ENCODE peak calls at places on chromosome 6, in seven cellular contexts. One of them, this sample, is unnamed.

GRCh38 chr6:118722820-118723526 is 71.6 kb upstream of the CEP85L start:
- DNase-seq in heart left ventricle: no peak
- DNase-seq in GM10248: no peak
- DNase-seq in esophagus muscularis mucosa: no peak
- DNase-seq in brain microvascular endothelial cell: no peak
- DNase-seq in endothelial cell: no peak
- DNase-seq in uterus: no peak
- DNase-seq in this sample: no peak

GRCh38 chr6:118748311-118749062 is 97.1 kb upstream of the CEP85L start:
- DNase-seq in heart left ventricle: no peak
- DNase-seq in GM10248: no peak
- DNase-seq in esophagus muscularis mucosa: peak; percentile 90
- DNase-seq in brain microvascular endothelial cell: no peak
- DNase-seq in endothelial cell: no peak
- DNase-seq in uterus: no peak
- DNase-seq in this sample: no peak

GRCh38 chr6:96626749-96627353 is 63.9 kb downstream of the FHL5 start:
- DNase-seq in heart left ventricle: no peak
- DNase-seq in GM10248: peak; percentile 36
- DNase-seq in esophagus muscularis mucosa: no peak
- DNase-seq in brain microvascular endothelial cell: no peak
- DNase-seq in endothelial cell: no peak
- DNase-seq in uterus: no peak
- DNase-seq in this sample: no peak

GRCh38 chr6:69185276-69185675 is 550.2 kb downstream of the ADGRB3 start:
- DNase-seq in heart left ventricle: no peak
- DNase-seq in GM10248: no peak
- DNase-seq in esophagus muscularis mucosa: no peak
- DNase-seq in brain microvascular endothelial cell: no peak
- DNase-seq in endothelial cell: no peak
- DNase-seq in uterus: no peak
- DNase-seq in this sample: no peak

GRCh38 chr6:165497472-165497871 is 165.6 kb downstream of the PDE10A start:
- DNase-seq in heart left ventricle: no peak
- DNase-seq in GM10248: no peak
- DNase-seq in esophagus muscularis mucosa: no peak
- DNase-seq in brain microvascular endothelial cell: peak; percentile 10
- DNase-seq in endothelial cell: no peak
- DNase-seq in uterus: no peak
- DNase-seq in this sample: no peak

GRCh38 chr6:31304683-31305082 is 32.8 kb upstream of the HLA-C start:
- DNase-seq in heart left ventricle: no peak
- DNase-seq in GM10248: no peak
- DNase-seq in esophagus muscularis mucosa: no peak
- DNase-seq in brain microvascular endothelial cell: no peak
- DNase-seq in endothelial cell: no peak
- DNase-seq in uterus: no peak
- DNase-seq in this sample: no peak

GRCh38 chr6:165439928-165440554 is 130.6 kb upstream of the C6orf118 start:
- DNase-seq in heart left ventricle: no peak
- DNase-seq in GM10248: peak; percentile 12
- DNase-seq in esophagus muscularis mucosa: no peak
- DNase-seq in brain microvascular endothelial cell: no peak
- DNase-seq in endothelial cell: no peak
- DNase-seq in uterus: no peak
- DNase-seq in this sample: no peak

GRCh38 chr6:47729019-47729418 is 30.6 kb downstream of the ADGRF4 start:
- DNase-seq in heart left ventricle: no peak
- DNase-seq in GM10248: no peak
- DNase-seq in esophagus muscularis mucosa: no peak
- DNase-seq in brain microvascular endothelial cell: no peak
- DNase-seq in endothelial cell: no peak
- DNase-seq in uterus: no peak
- DNase-seq in this sample: peak; percentile 30

GRCh38 chr6:43987838-43988439 is 139.3 kb downstream of the MRPL14 start:
- DNase-seq in heart left ventricle: no peak
- DNase-seq in GM10248: no peak
- DNase-seq in esophagus muscularis mucosa: no peak
- DNase-seq in brain microvascular endothelial cell: no peak
- DNase-seq in endothelial cell: no peak
- DNase-seq in uterus: no peak
- DNase-seq in this sample: no peak

GRCh38 chr6:33696538-33697518 is 14.7 kb downstream of the UQCC2 start:
- DNase-seq in heart left ventricle: peak; percentile 70
- DNase-seq in GM10248: peak; percentile 65
- DNase-seq in esophagus muscularis mucosa: no peak
- DNase-seq in brain microvascular endothelial cell: no peak
- DNase-seq in endothelial cell: peak; percentile 64
- DNase-seq in uterus: peak; percentile 56
- DNase-seq in this sample: peak; percentile 53

GRCh38 chr6:143337201-143337949 is 113.1 kb downstream of the ADAT2 start:
- DNase-seq in heart left ventricle: peak; percentile 52
- DNase-seq in GM10248: peak; percentile 12
- DNase-seq in esophagus muscularis mucosa: no peak
- DNase-seq in brain microvascular endothelial cell: no peak
- DNase-seq in endothelial cell: peak; percentile 77
- DNase-seq in uterus: no peak
- DNase-seq in this sample: peak; percentile 30

GRCh38 chr6:168597471-168597875 is 156.5 kb downstream of the SMOC2 start:
- DNase-seq in heart left ventricle: no peak
- DNase-seq in GM10248: no peak
- DNase-seq in esophagus muscularis mucosa: no peak
- DNase-seq in brain microvascular endothelial cell: no peak
- DNase-seq in endothelial cell: no peak
- DNase-seq in uterus: no peak
- DNase-seq in this sample: no peak

GRCh38 chr6:44116643-44117382 is 10.4 kb downstream of the MRPL14 start:
- DNase-seq in heart left ventricle: no peak
- DNase-seq in GM10248: no peak
- DNase-seq in esophagus muscularis mucosa: no peak
- DNase-seq in brain microvascular endothelial cell: peak; percentile 87
- DNase-seq in endothelial cell: no peak
- DNase-seq in uterus: no peak
- DNase-seq in this sample: no peak

GRCh38 chr6:8803181-8803760 is 367.9 kb upstream of the SLC35B3 start:
- DNase-seq in heart left ventricle: no peak
- DNase-seq in GM10248: no peak
- DNase-seq in esophagus muscularis mucosa: no peak
- DNase-seq in brain microvascular endothelial cell: no peak
- DNase-seq in endothelial cell: no peak
- DNase-seq in uterus: no peak
- DNase-seq in this sample: no peak

GRCh38 chr6:6320901-6321300 is 439 bp upstream of the F13A1 start:
- DNase-seq in heart left ventricle: no peak
- DNase-seq in GM10248: no peak
- DNase-seq in esophagus muscularis mucosa: no peak
- DNase-seq in brain microvascular endothelial cell: no peak
- DNase-seq in endothelial cell: no peak
- DNase-seq in uterus: no peak
- DNase-seq in this sample: no peak

GRCh38 chr6:97203343-97203742 is 79.7 kb downstream of the MMS22L start:
- DNase-seq in heart left ventricle: no peak
- DNase-seq in GM10248: no peak
- DNase-seq in esophagus muscularis mucosa: no peak
- DNase-seq in brain microvascular endothelial cell: no peak
- DNase-seq in endothelial cell: no peak
- DNase-seq in uterus: no peak
- DNase-seq in this sample: no peak

GRCh38 chr6:31821301-31822037 is 6.1 kb upstream of the HSPA1B start:
- DNase-seq in heart left ventricle: peak; percentile 82
- DNase-seq in GM10248: peak; percentile 70
- DNase-seq in esophagus muscularis mucosa: no peak
- DNase-seq in brain microvascular endothelial cell: no peak
- DNase-seq in endothelial cell: peak; percentile 51
- DNase-seq in uterus: peak; percentile 72
- DNase-seq in this sample: peak; percentile 94

GRCh38 chr6:16783485-16783884 is 22.2 kb upstream of the ATXN1 start:
- DNase-seq in heart left ventricle: no peak
- DNase-seq in GM10248: no peak
- DNase-seq in esophagus muscularis mucosa: no peak
- DNase-seq in brain microvascular endothelial cell: no peak
- DNase-seq in endothelial cell: no peak
- DNase-seq in uterus: no peak
- DNase-seq in this sample: no peak

GRCh38 chr6:147973806-147974205 is 368.8 kb upstream of the SASH1 start:
- DNase-seq in heart left ventricle: no peak
- DNase-seq in GM10248: no peak
- DNase-seq in esophagus muscularis mucosa: no peak
- DNase-seq in brain microvascular endothelial cell: no peak
- DNase-seq in endothelial cell: no peak
- DNase-seq in uterus: no peak
- DNase-seq in this sample: no peak

GRCh38 chr6:106056738-106057390 is 29.3 kb upstream of the PRDM1 start:
- DNase-seq in heart left ventricle: no peak
- DNase-seq in GM10248: no peak
- DNase-seq in esophagus muscularis mucosa: no peak
- DNase-seq in brain microvascular endothelial cell: no peak
- DNase-seq in endothelial cell: no peak
- DNase-seq in uterus: no peak
- DNase-seq in this sample: no peak

GRCh38 chr6:70686548-70687133 is 19.0 kb downstream of the SMAP1 start:
- DNase-seq in heart left ventricle: no peak
- DNase-seq in GM10248: peak; percentile 29
- DNase-seq in esophagus muscularis mucosa: no peak
- DNase-seq in brain microvascular endothelial cell: peak; percentile 31
- DNase-seq in endothelial cell: no peak
- DNase-seq in uterus: no peak
- DNase-seq in this sample: no peak

GRCh38 chr6:55449219-55449618 is 122.0 kb downstream of the GFRAL start:
- DNase-seq in heart left ventricle: no peak
- DNase-seq in GM10248: no peak
- DNase-seq in esophagus muscularis mucosa: no peak
- DNase-seq in brain microvascular endothelial cell: no peak
- DNase-seq in endothelial cell: peak; percentile 9
- DNase-seq in uterus: no peak
- DNase-seq in this sample: no peak

GRCh38 chr6:5996701-5997419 is 9.9 kb downstream of the NRN1 start:
- DNase-seq in heart left ventricle: peak; percentile 29
- DNase-seq in GM10248: no peak
- DNase-seq in esophagus muscularis mucosa: no peak
- DNase-seq in brain microvascular endothelial cell: peak; percentile 34
- DNase-seq in endothelial cell: peak; percentile 52
- DNase-seq in uterus: no peak
- DNase-seq in this sample: no peak

GRCh38 chr6:76701610-76702009 is 629.1 kb upstream of the IMPG1 start:
- DNase-seq in heart left ventricle: no peak
- DNase-seq in GM10248: no peak
- DNase-seq in esophagus muscularis mucosa: no peak
- DNase-seq in brain microvascular endothelial cell: no peak
- DNase-seq in endothelial cell: no peak
- DNase-seq in uterus: no peak
- DNase-seq in this sample: no peak
- TF ChIP-seq CTCF in heart left ventricle: no peak
- TF ChIP-seq CTCF in GM10248: no peak
- TF ChIP-seq CTCF in esophagus muscularis mucosa: no peak
- TF ChIP-seq CTCF in brain microvascular endothelial cell: peak; percentile 28
- TF ChIP-seq CTCF in endothelial cell: no peak
- TF ChIP-seq CTCF in uterus: no peak
- TF ChIP-seq CTCF in this sample: no peak

GRCh38 chr6:39367661-39368060 is 45.2 kb upstream of the KCNK16 start:
- DNase-seq in heart left ventricle: no peak
- DNase-seq in GM10248: no peak
- DNase-seq in esophagus muscularis mucosa: no peak
- DNase-seq in brain microvascular endothelial cell: no peak
- DNase-seq in endothelial cell: no peak
- DNase-seq in uterus: no peak
- DNase-seq in this sample: no peak

GRCh38 chr6:39366875-39367618 is 44.5 kb upstream of the KCNK16 start:
- DNase-seq in heart left ventricle: no peak
- DNase-seq in GM10248: no peak
- DNase-seq in esophagus muscularis mucosa: no peak
- DNase-seq in brain microvascular endothelial cell: peak; percentile 17
- DNase-seq in endothelial cell: no peak
- DNase-seq in uterus: no peak
- DNase-seq in this sample: no peak

GRCh38 chr6:39375405-39375804 is 52.9 kb upstream of the KCNK16 start:
- DNase-seq in heart left ventricle: no peak
- DNase-seq in GM10248: no peak
- DNase-seq in esophagus muscularis mucosa: no peak
- DNase-seq in brain microvascular endothelial cell: no peak
- DNase-seq in endothelial cell: no peak
- DNase-seq in uterus: no peak
- DNase-seq in this sample: no peak

GRCh38 chr6:39365281-39366074 is 43.0 kb upstream of the KCNK16 start:
- DNase-seq in heart left ventricle: no peak
- DNase-seq in GM10248: no peak
- DNase-seq in esophagus muscularis mucosa: no peak
- DNase-seq in brain microvascular endothelial cell: peak; percentile 78
- DNase-seq in endothelial cell: no peak
- DNase-seq in uterus: no peak
- DNase-seq in this sample: no peak

GRCh38 chr6:39370021-39370420 is 47.5 kb upstream of the KCNK16 start:
- DNase-seq in heart left ventricle: no peak
- DNase-seq in GM10248: no peak
- DNase-seq in esophagus muscularis mucosa: no peak
- DNase-seq in brain microvascular endothelial cell: no peak
- DNase-seq in endothelial cell: no peak
- DNase-seq in uterus: no peak
- DNase-seq in this sample: no peak
- TF ChIP-seq CTCF in heart left ventricle: peak; percentile 30
- TF ChIP-seq CTCF in GM10248: no peak
- TF ChIP-seq CTCF in esophagus muscularis mucosa: no peak
- TF ChIP-seq CTCF in brain microvascular endothelial cell: peak; percentile 57
- TF ChIP-seq CTCF in endothelial cell: no peak
- TF ChIP-seq CTCF in uterus: no peak
- TF ChIP-seq CTCF in this sample: no peak

DNA sequence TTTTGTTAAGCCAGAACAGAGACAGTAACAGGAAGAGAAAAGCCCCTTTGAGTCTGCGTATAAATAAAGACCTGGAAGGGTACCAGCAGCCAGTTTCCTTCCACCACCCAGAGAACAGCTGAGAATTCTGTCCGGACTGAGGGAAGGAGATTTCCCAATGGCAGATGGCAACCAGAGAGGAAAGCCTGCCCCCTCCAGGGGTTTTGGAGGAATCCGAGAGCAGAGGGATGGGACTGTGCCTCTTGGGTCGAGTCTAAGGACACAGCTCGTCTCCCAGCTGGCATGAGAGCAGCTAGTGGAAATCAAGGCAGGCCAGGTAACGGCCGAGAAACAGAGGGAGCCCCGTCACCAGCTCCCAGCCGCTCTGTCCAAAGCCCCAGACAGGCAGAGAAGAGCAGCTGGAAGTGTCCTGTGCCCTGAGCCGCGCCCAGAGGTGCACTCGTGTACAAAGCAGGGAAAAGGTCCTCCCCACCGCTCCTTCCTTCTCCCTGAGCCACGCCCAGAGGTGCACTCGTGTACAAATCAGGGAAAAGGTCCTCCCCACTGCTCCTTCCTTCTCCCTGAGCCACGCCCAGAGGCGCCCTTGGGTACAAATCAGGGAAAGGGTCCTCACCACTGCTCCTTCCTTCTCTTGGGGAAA is 134.0 kb upstream of the SNX9 start:
- DNase-seq in heart left ventricle: no peak
- DNase-seq in GM10248: no peak
- DNase-seq in esophagus muscularis mucosa: no peak
- DNase-seq in brain microvascular endothelial cell: no peak
- DNase-seq in endothelial cell: peak; percentile 40
- DNase-seq in uterus: no peak
- DNase-seq in this sample: peak; percentile 2
- TF ChIP-seq CTCF in heart left ventricle: no peak
- TF ChIP-seq CTCF in GM10248: no peak
- TF ChIP-seq CTCF in esophagus muscularis mucosa: no peak
- TF ChIP-seq CTCF in brain microvascular endothelial cell: peak; percentile 15
- TF ChIP-seq CTCF in endothelial cell: no peak
- TF ChIP-seq CTCF in uterus: peak; percentile 19
- TF ChIP-seq CTCF in this sample: no peak

GRCh38 chr6:82616386-82617028 is 252.9 kb downstream of the TPBG start:
- DNase-seq in heart left ventricle: no peak
- DNase-seq in GM10248: no peak
- DNase-seq in esophagus muscularis mucosa: no peak
- DNase-seq in brain microvascular endothelial cell: no peak
- DNase-seq in endothelial cell: no peak
- DNase-seq in uterus: no peak
- DNase-seq in this sample: no peak
- TF ChIP-seq CTCF in heart left ventricle: no peak
- TF ChIP-seq CTCF in GM10248: no peak
- TF ChIP-seq CTCF in esophagus muscularis mucosa: no peak
- TF ChIP-seq CTCF in brain microvascular endothelial cell: no peak
- TF ChIP-seq CTCF in endothelial cell: no peak
- TF ChIP-seq CTCF in uterus: no peak
- TF ChIP-seq CTCF in this sample: no peak

This sample was measured in Calu3.